ENCODE peak calls at places on chromosomes 1 and 21, in four cellular contexts. One of them, this sample, is unnamed.

GRCh38 chr1:159964144-159964543 is 10.1 kb upstream of the SLAMF9 start:
- DNase-seq in endothelial cell: no peak
- DNase-seq in ACHN: no peak
- DNase-seq in stimulated activated CD4-positive, alpha-beta T cell treated with anti-CD3 and anti-CD28 coated beads, Interleukin-2, amount 100 ng/mL, for 24 hours: no peak
- DNase-seq in this sample: no peak

GRCh38 chr1:205396972-205397616 is 24.8 kb downstream of the LEMD1 start:
- DNase-seq in endothelial cell: peak; percentile 35
- DNase-seq in ACHN: peak; percentile 70
- DNase-seq in stimulated activated CD4-positive, alpha-beta T cell treated with anti-CD3 and anti-CD28 coated beads, Interleukin-2, amount 100 ng/mL, for 24 hours: no peak
- DNase-seq in this sample: no peak

GRCh38 chr21:41460578-41461527 is 34.8 kb downstream of the MX1 start:
- DNase-seq in endothelial cell: peak; percentile 73
- DNase-seq in ACHN: peak; percentile 58
- DNase-seq in stimulated activated CD4-positive, alpha-beta T cell treated with anti-CD3 and anti-CD28 coated beads, Interleukin-2, amount 100 ng/mL, for 24 hours: peak; percentile 63
- DNase-seq in this sample: no peak

GRCh38 chr1:13992489-13993285 is 292.7 kb downstream of the PRDM2 start:
- DNase-seq in endothelial cell: no peak
- DNase-seq in ACHN: no peak
- DNase-seq in stimulated activated CD4-positive, alpha-beta T cell treated with anti-CD3 and anti-CD28 coated beads, Interleukin-2, amount 100 ng/mL, for 24 hours: no peak
- DNase-seq in this sample: no peak

GRCh38 chr1:65235867-65236805 is 73.2 kb upstream of the DNAJC6 start:
- DNase-seq in endothelial cell: no peak
- DNase-seq in ACHN: peak; percentile 67
- DNase-seq in stimulated activated CD4-positive, alpha-beta T cell treated with anti-CD3 and anti-CD28 coated beads, Interleukin-2, amount 100 ng/mL, for 24 hours: no peak
- DNase-seq in this sample: no peak

GRCh38 chr1:24898152-24898908 is 31.7 kb downstream of the RUNX3 start:
- DNase-seq in endothelial cell: peak; percentile 80
- DNase-seq in ACHN: peak; percentile 33
- DNase-seq in stimulated activated CD4-positive, alpha-beta T cell treated with anti-CD3 and anti-CD28 coated beads, Interleukin-2, amount 100 ng/mL, for 24 hours: peak; percentile 68
- DNase-seq in this sample: no peak

GRCh38 chr1:89484097-89485038 is 40.3 kb upstream of the LRRC8B start:
- DNase-seq in endothelial cell: no peak
- DNase-seq in ACHN: no peak
- DNase-seq in stimulated activated CD4-positive, alpha-beta T cell treated with anti-CD3 and anti-CD28 coated beads, Interleukin-2, amount 100 ng/mL, for 24 hours: no peak
- DNase-seq in this sample: no peak

GRCh38 chr1:157047064-157047410 is 1.5 kb upstream of the ARHGEF11 start:
- DNase-seq in endothelial cell: no peak
- DNase-seq in ACHN: no peak
- DNase-seq in stimulated activated CD4-positive, alpha-beta T cell treated with anti-CD3 and anti-CD28 coated beads, Interleukin-2, amount 100 ng/mL, for 24 hours: no peak
- DNase-seq in this sample: no peak

GRCh38 chr1:192861860-192862259 is 53.0 kb downstream of the RGS2 start:
- DNase-seq in endothelial cell: no peak
- DNase-seq in ACHN: no peak
- DNase-seq in stimulated activated CD4-positive, alpha-beta T cell treated with anti-CD3 and anti-CD28 coated beads, Interleukin-2, amount 100 ng/mL, for 24 hours: no peak
- DNase-seq in this sample: no peak

GRCh38 chr1:246919902-246920301 is 11.8 kb downstream of the AHCTF1 start:
- DNase-seq in endothelial cell: no peak
- DNase-seq in ACHN: no peak
- DNase-seq in stimulated activated CD4-positive, alpha-beta T cell treated with anti-CD3 and anti-CD28 coated beads, Interleukin-2, amount 100 ng/mL, for 24 hours: no peak
- DNase-seq in this sample: no peak

GRCh38 chr1:2067393-2067792 is 17.2 kb downstream of the PRKCZ start:
- DNase-seq in endothelial cell: no peak
- DNase-seq in ACHN: no peak
- DNase-seq in stimulated activated CD4-positive, alpha-beta T cell treated with anti-CD3 and anti-CD28 coated beads, Interleukin-2, amount 100 ng/mL, for 24 hours: no peak
- DNase-seq in this sample: no peak

GRCh38 chr1:234989019-234989418 is 139.6 kb downstream of the TOMM20 start:
- DNase-seq in endothelial cell: no peak
- DNase-seq in ACHN: no peak
- DNase-seq in stimulated activated CD4-positive, alpha-beta T cell treated with anti-CD3 and anti-CD28 coated beads, Interleukin-2, amount 100 ng/mL, for 24 hours: peak; percentile 54
- DNase-seq in this sample: no peak

GRCh38 chr1:226711976-226712778 is 26.9 kb downstream of the ITPKB start:
- DNase-seq in endothelial cell: no peak
- DNase-seq in ACHN: no peak
- DNase-seq in stimulated activated CD4-positive, alpha-beta T cell treated with anti-CD3 and anti-CD28 coated beads, Interleukin-2, amount 100 ng/mL, for 24 hours: peak; percentile 50
- DNase-seq in this sample: no peak

GRCh38 chr1:96749618-96750017 is 28.0 kb downstream of the PTBP2 start:
- DNase-seq in endothelial cell: no peak
- DNase-seq in ACHN: no peak
- DNase-seq in stimulated activated CD4-positive, alpha-beta T cell treated with anti-CD3 and anti-CD28 coated beads, Interleukin-2, amount 100 ng/mL, for 24 hours: no peak
- DNase-seq in this sample: no peak

GRCh38 chr1:10001016-10001665 is 4.1 kb downstream of the RBP7 start:
- DNase-seq in endothelial cell: no peak
- DNase-seq in ACHN: no peak
- DNase-seq in stimulated activated CD4-positive, alpha-beta T cell treated with anti-CD3 and anti-CD28 coated beads, Interleukin-2, amount 100 ng/mL, for 24 hours: no peak
- DNase-seq in this sample: no peak

GRCh38 chr1:230866171-230866811 is 2.0 kb downstream of the C1orf198 start:
- DNase-seq in endothelial cell: no peak
- DNase-seq in ACHN: peak; percentile 62
- DNase-seq in stimulated activated CD4-positive, alpha-beta T cell treated with anti-CD3 and anti-CD28 coated beads, Interleukin-2, amount 100 ng/mL, for 24 hours: no peak
- DNase-seq in this sample: no peak

GRCh38 chr1:24705260-24706073 is 39.8 kb upstream of the CLIC4 start:
- DNase-seq in endothelial cell: peak; percentile 81
- DNase-seq in ACHN: peak; percentile 90
- DNase-seq in stimulated activated CD4-positive, alpha-beta T cell treated with anti-CD3 and anti-CD28 coated beads, Interleukin-2, amount 100 ng/mL, for 24 hours: peak; percentile 33
- DNase-seq in this sample: no peak

GRCh38 chr1:47662068-47662467 is 224.2 kb downstream of the FOXD2 start:
- DNase-seq in endothelial cell: no peak
- DNase-seq in ACHN: no peak
- DNase-seq in stimulated activated CD4-positive, alpha-beta T cell treated with anti-CD3 and anti-CD28 coated beads, Interleukin-2, amount 100 ng/mL, for 24 hours: no peak
- DNase-seq in this sample: no peak

GRCh38 chr1:101108123-101108522 is 82.5 kb upstream of the DPH5 start:
- DNase-seq in endothelial cell: no peak
- DNase-seq in ACHN: no peak
- DNase-seq in stimulated activated CD4-positive, alpha-beta T cell treated with anti-CD3 and anti-CD28 coated beads, Interleukin-2, amount 100 ng/mL, for 24 hours: peak; percentile 24
- DNase-seq in this sample: no peak

GRCh38 chr1:29355375-29355774 is 119.1 kb downstream of the PTPRU start:
- DNase-seq in endothelial cell: no peak
- DNase-seq in ACHN: no peak
- DNase-seq in stimulated activated CD4-positive, alpha-beta T cell treated with anti-CD3 and anti-CD28 coated beads, Interleukin-2, amount 100 ng/mL, for 24 hours: no peak
- DNase-seq in this sample: no peak

GRCh38 chr1:165815725-165816124 is 11.7 kb upstream of the UCK2 start:
- DNase-seq in endothelial cell: no peak
- DNase-seq in ACHN: peak; percentile 9
- DNase-seq in stimulated activated CD4-positive, alpha-beta T cell treated with anti-CD3 and anti-CD28 coated beads, Interleukin-2, amount 100 ng/mL, for 24 hours: no peak
- DNase-seq in this sample: no peak

GRCh38 chr1:100834779-100835645 is 59.6 kb downstream of the EXTL2 start:
- DNase-seq in endothelial cell: no peak
- DNase-seq in ACHN: peak; percentile 19
- DNase-seq in stimulated activated CD4-positive, alpha-beta T cell treated with anti-CD3 and anti-CD28 coated beads, Interleukin-2, amount 100 ng/mL, for 24 hours: no peak
- DNase-seq in this sample: no peak

GRCh38 chr1:208409171-208409570 is 165.0 kb upstream of the PLXNA2 start:
- DNase-seq in endothelial cell: no peak
- DNase-seq in ACHN: no peak
- DNase-seq in stimulated activated CD4-positive, alpha-beta T cell treated with anti-CD3 and anti-CD28 coated beads, Interleukin-2, amount 100 ng/mL, for 24 hours: no peak
- DNase-seq in this sample: no peak

GRCh38 chr1:199701731-199702130 is 325.8 kb upstream of the NR5A2 start:
- DNase-seq in endothelial cell: no peak
- DNase-seq in ACHN: no peak
- DNase-seq in stimulated activated CD4-positive, alpha-beta T cell treated with anti-CD3 and anti-CD28 coated beads, Interleukin-2, amount 100 ng/mL, for 24 hours: no peak
- DNase-seq in this sample: no peak

GRCh38 chr1:201138311-201138840 is 11.4 kb upstream of the ASCL5 start:
- DNase-seq in endothelial cell: no peak
- DNase-seq in ACHN: no peak
- DNase-seq in stimulated activated CD4-positive, alpha-beta T cell treated with anti-CD3 and anti-CD28 coated beads, Interleukin-2, amount 100 ng/mL, for 24 hours: no peak
- DNase-seq in this sample: no peak

GRCh38 chr1:104797982-104798381 is 1048.3 kb downstream of the AMY1C start:
- DNase-seq in endothelial cell: no peak
- DNase-seq in ACHN: no peak
- DNase-seq in stimulated activated CD4-positive, alpha-beta T cell treated with anti-CD3 and anti-CD28 coated beads, Interleukin-2, amount 100 ng/mL, for 24 hours: no peak
- DNase-seq in this sample: no peak

GRCh38 chr1:157653494-157653873 is 47.1 kb downstream of the FCRL3 start:
- DNase-seq in endothelial cell: no peak
- DNase-seq in ACHN: no peak
- DNase-seq in stimulated activated CD4-positive, alpha-beta T cell treated with anti-CD3 and anti-CD28 coated beads, Interleukin-2, amount 100 ng/mL, for 24 hours: no peak
- DNase-seq in this sample: no peak

GRCh38 chr1:221022331-221022730 is 143.1 kb downstream of the HLX start:
- DNase-seq in endothelial cell: no peak
- DNase-seq in ACHN: no peak
- DNase-seq in stimulated activated CD4-positive, alpha-beta T cell treated with anti-CD3 and anti-CD28 coated beads, Interleukin-2, amount 100 ng/mL, for 24 hours: no peak
- DNase-seq in this sample: no peak

GRCh38 chr1:178168535-178168934 is 74.6 kb downstream of the RASAL2 start:
- DNase-seq in endothelial cell: no peak
- DNase-seq in ACHN: peak; percentile 74
- DNase-seq in stimulated activated CD4-positive, alpha-beta T cell treated with anti-CD3 and anti-CD28 coated beads, Interleukin-2, amount 100 ng/mL, for 24 hours: no peak
- DNase-seq in this sample: no peak

GRCh38 chr1:173403996-173404395 is 73.1 kb upstream of the PRDX6 start:
- DNase-seq in endothelial cell: no peak
- DNase-seq in ACHN: no peak
- DNase-seq in stimulated activated CD4-positive, alpha-beta T cell treated with anti-CD3 and anti-CD28 coated beads, Interleukin-2, amount 100 ng/mL, for 24 hours: no peak
- DNase-seq in this sample: no peak

GRCh38 chr21:34965200-34966174 is 83.6 kb downstream of the RUNX1 start:
- DNase-seq in endothelial cell: no peak
- DNase-seq in ACHN: no peak
- DNase-seq in stimulated activated CD4-positive, alpha-beta T cell treated with anti-CD3 and anti-CD28 coated beads, Interleukin-2, amount 100 ng/mL, for 24 hours: no peak
- DNase-seq in this sample: no peak

This sample was measured in epithelial cell of proximal tubule.